ENCODE peak calls at places on chromosome 2, in four cellular contexts. W is BJ, C is pancreas, X is mammary epithelial cell. P is an unnamed sample.

GRCh38 chr2:33121416-33121815 is 174.7 kb downstream of the LTBP1 start:
- DNase-seq in W (no peak), C (no peak), X (no peak), P (no peak)

GRCh38 chr2:58767833-58768726 is 527.0 kb upstream of the FANCL start:
- DNase-seq in W (no peak), C (no peak), X (no peak), P (no peak)

GRCh38 chr2:20939786-20940480 is 103.9 kb downstream of the APOB start:
- DNase-seq in W (no peak), C (no peak), X (no peak), P (no peak)

GRCh38 chr2:84429328-84429727 is 29.8 kb downstream of the SUCLG1 start:
- DNase-seq in W (no peak), C (no peak), X (no peak), P (no peak)

GRCh38 chr2:219453691-219454131 is 19.1 kb downstream of the SPEG start:
- DNase-seq in W (peak; percentile 64), C (no peak), X (peak; percentile 76), P (no peak)

GRCh38 chr2:63590621-63591408 is 2.1 kb downstream of the MDH1 start:
- DNase-seq in W (no peak), C (peak; percentile 27), X (no peak), P (no peak)

GRCh38 chr2:84830095-84830494 is 50.8 kb downstream of the TRABD2A start:
- DNase-seq in W (no peak), C (peak; percentile 50), X (no peak), P (no peak)

GRCh38 chr2:138779451-138780440 is at the start of gene NXPH2:
- DNase-seq in W (no peak), C (no peak), X (peak; percentile 25), P (peak; percentile 6)

GRCh38 chr2:71609029-71609428 is 155.7 kb downstream of the DYSF start:
- DNase-seq in W (no peak), C (no peak), X (no peak), P (no peak)

GRCh38 chr2:60960706-60961105 is 56.8 kb upstream of the PEX13 start:
- DNase-seq in W (no peak), C (no peak), X (no peak), P (no peak)

GRCh38 chr2:231648579-231649174 is 56.0 kb downstream of the TEX44 start:
- DNase-seq in W (no peak), C (peak; percentile 72), X (peak; percentile 52), P (no peak)

GRCh38 chr2:202043473-202043872 is 9.8 kb downstream of the FZD7 start:
- DNase-seq in W (no peak), C (no peak), X (no peak), P (no peak)

GRCh38 chr2:200812122-200813022 is 662 bp downstream of the BZW1 start:
- DNase-seq in W (no peak), C (peak; percentile 73), X (peak; percentile 76), P (peak; percentile 85)

GRCh38 chr2:19893520-19894134 is 8.2 kb downstream of the TTC32 start:
- DNase-seq in W (no peak), C (no peak), X (no peak), P (peak; percentile 36)

GRCh38 chr2:57542081-57542480 is 504.5 kb upstream of the VRK2 start:
- DNase-seq in W (no peak), C (no peak), X (peak; percentile 19), P (no peak)

GRCh38 chr2:71748227-71748626 is 294.9 kb downstream of the DYSF start:
- DNase-seq in W (no peak), C (no peak), X (no peak), P (no peak)

GRCh38 chr2:25697559-25698341 is 24.4 kb upstream of the DTNB start:
- DNase-seq in W (no peak), C (no peak), X (no peak), P (no peak)

DNA sequence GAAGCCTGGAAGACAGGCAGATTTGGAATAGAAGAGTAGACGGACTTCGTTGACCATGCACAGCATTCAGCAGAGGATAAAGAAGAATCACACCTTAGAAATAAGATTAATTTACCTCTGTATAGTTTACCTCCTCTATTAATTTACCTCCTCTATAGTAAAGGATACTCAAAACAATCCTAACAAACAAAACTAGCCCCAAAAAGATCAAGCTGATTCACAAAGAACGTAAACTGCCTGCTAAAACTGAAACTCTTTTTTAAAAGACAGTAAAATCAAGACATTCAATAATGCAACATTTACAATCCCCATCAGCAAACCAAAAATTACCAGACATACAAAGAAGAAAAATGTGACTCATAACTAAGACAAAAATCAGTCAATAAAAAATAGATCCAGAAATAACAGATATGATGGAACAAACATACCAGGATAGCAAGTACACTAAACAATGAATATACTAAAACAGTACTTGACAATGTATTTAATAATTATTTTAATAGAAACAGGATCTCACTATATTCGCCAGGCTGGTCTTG is 215.7 kb downstream of the ZEB2 start:
- DNase-seq in W (no peak), C (no peak), X (no peak), P (no peak)
- TF ChIP-seq CTCF in W (no peak), C (no peak), X (no peak), P (no peak)

GRCh38 chr2:241239552-241240202 is 51.2 kb downstream of the ANO7 start:
- DNase-seq in W (no peak), C (no peak), X (no peak), P (no peak)
- H3K36me3 ChIP-seq in W (peaks cover 72% of the 10 kb centered on the region), C (peaks cover 21% of the 10 kb centered on the region), X (peaks cover 76% of the 10 kb centered on the region), P (peaks cover 68% of the 10 kb centered on the region)

GRCh38 chr2:45006041-45006941 is 3.0 kb downstream of the SIX2 start:
- DNase-seq in W (no peak), C (no peak), X (no peak), P (no peak)
- H3K4me3 ChIP-seq in W (no peak overlapping the region), C (no peak overlapping the region), X (no peak overlapping the region), P (no peak overlapping the region)

GRCh38 chr2:126749537-126749936 is 93.6 kb downstream of the GYPC start:
- DNase-seq in W (no peak), C (no peak), X (no peak), P (no peak)
- TF ChIP-seq CTCF in W (peak; percentile 14), C (no peak), X (no peak), P (peak; percentile 53)

DNA sequence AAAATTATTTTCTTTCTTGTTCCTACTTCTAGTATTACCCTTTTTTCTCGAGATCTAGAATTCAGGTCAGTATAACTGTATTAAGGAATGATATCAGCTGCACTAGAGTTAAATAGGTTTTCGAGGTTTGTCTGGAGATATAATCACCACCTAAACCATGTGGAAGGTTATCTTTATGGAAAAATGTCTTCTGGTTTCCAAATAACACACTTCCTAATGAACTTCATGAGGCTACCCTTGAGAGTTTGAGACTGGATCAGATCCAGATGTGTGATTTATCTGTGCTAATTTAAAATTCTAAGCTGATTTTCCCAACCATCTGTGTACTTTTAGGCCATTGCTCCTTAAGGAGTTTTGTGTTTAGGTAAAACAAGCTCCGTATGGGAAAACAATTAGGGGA is 37.8 kb downstream of the TMEM178A start:
- DNase-seq in W (no peak), C (no peak), X (no peak), P (no peak)
- H3K36me3 ChIP-seq in W (no peaks in the 10 kb centered on the region), C (no peaks in the 10 kb centered on the region), X (no peaks in the 10 kb centered on the region), P (no peaks in the 10 kb centered on the region)

GRCh38 chr2:9690252-9690651 is 59.5 kb upstream of the YWHAQ start:
- DNase-seq in W (no peak), C (no peak), X (peak; percentile 36), P (no peak)
- H3K4me3 ChIP-seq in W (no peak overlapping the region), C (no peak overlapping the region), X (no peak overlapping the region), P (no peak overlapping the region)

GRCh38 chr2:50856112-50856511 is 175.8 kb downstream of the NRXN1 start:
- DNase-seq in W (no peak), C (no peak), X (no peak), P (no peak)
- TF ChIP-seq CTCF in W (no peak), C (no peak), X (no peak), P (no peak)

GRCh38 chr2:37232131-37232933 is 874 bp downstream of the NDUFAF7 start:
- DNase-seq in W (no peak), C (peak; percentile 20), X (peak; percentile 38), P (no peak)
- H3K36me3 ChIP-seq in W (peaks cover 7% of the 10 kb centered on the region), C (no peaks in the 10 kb centered on the region), X (peaks cover 12% of the 10 kb centered on the region), P (peaks cover 2% of the 10 kb centered on the region)

GRCh38 chr2:127526940-127527804 is 883 bp upstream of the IWS1 start:
- DNase-seq in W (no peak), C (no peak), X (peak; percentile 78), P (no peak)
- H3K4me3 ChIP-seq in W (peak overlapping the region; percentile 93), C (peak overlapping the region; percentile 99), X (peak overlapping the region; percentile 95), P (peak overlapping the region; percentile 82)

DNA sequence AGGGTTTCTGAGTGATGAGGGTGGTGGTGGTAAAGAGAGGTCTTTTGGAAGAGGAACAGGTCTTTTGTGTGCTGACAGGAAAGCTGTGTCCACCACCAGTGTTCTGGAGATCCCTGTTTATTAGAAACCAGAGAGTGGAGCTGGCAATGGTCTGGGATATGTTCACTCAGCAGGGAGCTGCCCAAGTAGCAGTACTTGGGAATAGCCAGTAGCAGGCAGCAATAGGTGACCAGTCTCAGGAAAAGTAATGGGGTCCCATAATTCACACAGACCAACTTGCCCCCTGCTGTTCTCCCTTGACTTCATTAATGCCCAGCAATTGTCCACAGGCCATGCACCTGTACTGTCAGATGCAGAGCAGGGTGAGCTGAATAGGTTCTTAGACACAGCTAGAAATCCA is 1.8 kb downstream of the TSPYL6 start:
- DNase-seq in W (no peak), C (no peak), X (no peak), P (no peak)
- TF ChIP-seq CTCF in W (no peak), C (no peak), X (no peak), P (no peak)